ENCODE peak calls at places on chromosomes 2 and 18, in ten cellular contexts. L is CD8-positive, alpha-beta T cell; P is OCI-LY7; U is ovary; H is colonic mucosa; E is spleen; G is BJ; W is pancreas; N is breast epithelium; D is left ventricle myocardium inferior. J is an unnamed sample. For H3K36me3, the result is how much of the 10 kb centered on the place peaks cover.

GRCh38 chr2:1605102-1605501 is 139.2 kb downstream of the PXDN start:
- DNase-seq in E (peak), H (no peak), N (no peak), L (no peak), U (no peak), W (no peak), D (peak), G (no peak), P (no peak), J (no peak)

GRCh38 chr2:69437751-69438154 is 518 bp upstream of the NFU1 start:
- DNase-seq in D (no peak), U (no peak), P (no peak), E (no peak), H (peak), G (no peak), N (peak), W (no peak), L (no peak), J (peak)

GRCh38 chr18:49851624-49852023 is 38.3 kb upstream of the ACAA2 start:
- DNase-seq in U (no peak), P (no peak), H (peak), D (no peak), E (no peak), G (no peak), N (no peak), L (no peak), W (no peak), J (no peak)

GRCh38 chr18:3265564-3266033 is 3.7 kb downstream of the MYL12B start:
- DNase-seq in G (no peak), D (no peak), H (no peak), P (no peak), N (no peak), U (no peak), E (no peak), L (no peak), W (no peak), J (no peak)

GRCh38 chr18:48838921-48839818 is 111.6 kb downstream of the SMAD7 start:
- DNase-seq in P (no peak), E (peak), G (peak), U (peak), L (no peak), N (no peak), H (no peak), D (no peak), W (no peak), J (peak)

GRCh38 chr2:42132066-42132965 is 36.8 kb upstream of the EML4 start:
- DNase-seq in U (no peak), G (peak), W (no peak), P (no peak), H (no peak), L (no peak), E (no peak), D (no peak), N (no peak), J (no peak)

GRCh38 chr2:33213648-33214047 is 262.8 kb upstream of the RASGRP3 start:
- DNase-seq in N (no peak), G (no peak), U (no peak), W (no peak), P (no peak), E (no peak), H (no peak), L (no peak), D (no peak), J (no peak)

GRCh38 chr2:212532585-212532984 is 6.0 kb downstream of the ERBB4 start:
- DNase-seq in N (no peak), W (no peak), E (no peak), G (no peak), L (no peak), H (no peak), U (no peak), P (no peak), D (no peak), J (no peak)

GRCh38 chr2:128379021-128380005 is 60.6 kb upstream of the HS6ST1 start:
- DNase-seq in P (no peak), W (peak), E (peak), L (no peak), H (no peak), G (peak), U (peak), N (peak), D (peak), J (peak)

GRCh38 chr18:59232309-59233016 is 12.5 kb downstream of the GRP start:
- DNase-seq in W (no peak), L (no peak), E (no peak), G (no peak), D (no peak), N (no peak), H (no peak), U (no peak), P (no peak), J (no peak)

GRCh38 chr2:218166791-218167190 is at the start of gene CXCR1:
- DNase-seq in E (no peak), N (no peak), G (no peak), H (no peak), D (no peak), W (no peak), L (peak), U (no peak), P (peak), J (no peak)

GRCh38 chr18:25759111-25759510 is 331.3 kb downstream of the SS18 start:
- DNase-seq in G (peak), N (no peak), L (no peak), U (no peak), H (no peak), P (no peak), E (no peak), W (no peak), D (no peak), J (no peak)

GRCh38 chr2:31762085-31762484 is 181.3 kb upstream of the SRD5A2 start:
- DNase-seq in P (no peak), N (no peak), W (no peak), G (no peak), U (no peak), D (no peak), L (no peak), H (no peak), E (no peak), J (no peak)

GRCh38 chr2:174192664-174193063 is 55.7 kb downstream of the OLA1 start:
- DNase-seq in N (no peak), G (no peak), D (no peak), L (no peak), W (no peak), E (no peak), P (no peak), H (no peak), U (no peak), J (no peak)

GRCh38 chr18:2985628-2986027 is 27.3 kb downstream of the LPIN2 start:
- DNase-seq in L (no peak), W (no peak), N (no peak), H (no peak), U (no peak), D (no peak), G (no peak), P (peak), E (no peak), J (no peak)

GRCh38 chr2:181203916-181204315 is 223.5 kb downstream of the UBE2E3 start:
- DNase-seq in H (no peak), E (no peak), N (no peak), P (no peak), G (no peak), D (no peak), L (no peak), U (no peak), W (no peak), J (no peak)

GRCh38 chr2:105243961-105244360 is 2.4 kb downstream of the GPR45 start:
- DNase-seq in L (no peak), H (no peak), D (no peak), G (no peak), U (no peak), P (peak), N (no peak), E (no peak), W (no peak), J (no peak)

GRCh38 chr2:214593723-214594122 is 182.9 kb downstream of the VWC2L start:
- DNase-seq in H (no peak), N (no peak), G (peak), E (no peak), U (no peak), L (no peak), P (no peak), D (no peak), W (peak), J (no peak)

GRCh38 chr2:140502951-140503630 is 1627.7 kb downstream of the LRP1B start:
- DNase-seq in N (no peak), H (no peak), D (no peak), L (no peak), G (peak), P (no peak), W (no peak), U (no peak), E (no peak), J (no peak)

GRCh38 chr2:120305296-120305695 is 40.6 kb upstream of the INHBB start:
- DNase-seq in G (no peak), H (no peak), W (no peak), L (no peak), N (no peak), D (no peak), E (no peak), U (no peak), P (no peak), J (no peak)

GRCh38 chr2:95276244-95276887 is 2.1 kb downstream of the PROM2 start:
- DNase-seq in E (peak), W (no peak), H (no peak), G (no peak), N (no peak), D (no peak), P (no peak), L (no peak), U (peak), J (peak)

GRCh38 chr2:105797298-105797819 is 52.6 kb downstream of the NCK2 start:
- DNase-seq in N (peak), P (peak), G (no peak), E (no peak), W (no peak), H (no peak), D (no peak), L (no peak), U (no peak), J (peak)

GRCh38 chr2:2682700-2683342 is 351.7 kb upstream of the MYT1L start:
- DNase-seq in W (no peak), H (no peak), L (no peak), G (no peak), E (no peak), N (no peak), U (no peak), P (no peak), D (no peak), J (no peak)

GRCh38 chr18:2981212-2981728 is 31.7 kb downstream of the LPIN2 start:
- DNase-seq in D (no peak), W (no peak), P (peak), H (no peak), G (peak), N (no peak), E (no peak), L (no peak), U (no peak), J (no peak)

GRCh38 chr2:120892967-120893667 is 157.4 kb downstream of the GLI2 start:
- DNase-seq in D (no peak), N (no peak), G (no peak), P (no peak), W (no peak), L (no peak), E (no peak), H (no peak), U (peak), J (no peak)

GRCh38 chr2:18380316-18380715 is 180.1 kb downstream of the RDH14 start:
- DNase-seq in G (no peak), L (no peak), N (no peak), U (no peak), P (no peak), H (no peak), E (no peak), D (no peak), W (no peak), J (no peak)

DNA sequence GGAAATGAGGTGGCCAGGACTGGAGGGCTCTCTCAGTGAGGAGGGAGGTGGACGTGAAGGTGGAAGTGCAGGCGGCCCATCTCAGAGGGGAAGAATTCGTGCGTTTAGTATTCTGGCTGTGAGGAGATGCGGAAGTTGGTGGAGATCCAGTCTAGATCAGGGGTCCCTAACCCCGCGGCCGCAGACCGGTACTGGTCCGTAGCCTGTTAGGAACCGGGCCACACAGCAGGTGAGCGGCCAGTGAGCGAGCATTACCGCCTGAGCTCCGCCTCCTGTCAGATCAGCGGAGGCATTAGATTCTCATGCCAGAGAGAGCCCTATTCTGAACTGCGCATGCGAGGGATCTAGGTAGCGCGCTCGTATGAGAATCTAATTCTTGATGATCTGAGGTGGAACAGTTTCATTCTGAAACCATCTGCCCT is 1.6 kb upstream of the FHOD3 start:
- DNase-seq in U (no peak), E (no peak), H (peak), D (no peak), W (no peak), L (no peak), P (no peak), G (no peak), N (no peak), J (no peak)
- H3K4me3 ChIP-seq in U (peak), E (no peak), H (no peak), D (peak), W (no peak), L (no peak), P (no peak), G (no peak), N (peak), J (peak)

GRCh38 chr2:149486664-149487063 is 100.9 kb downstream of the MMADHC start:
- DNase-seq in L (no peak), N (no peak), G (no peak), H (no peak), E (no peak), P (no peak), U (no peak), D (no peak), W (no peak), J (no peak)

GRCh38 chr2:149490296-149490695 is 97.3 kb downstream of the MMADHC start:
- DNase-seq in G (no peak), N (no peak), W (no peak), H (no peak), E (no peak), U (no peak), L (no peak), P (no peak), D (no peak), J (no peak)

GRCh38 chr2:149489452-149489851 is 98.1 kb downstream of the MMADHC start:
- DNase-seq in U (no peak), P (no peak), L (no peak), G (no peak), N (no peak), D (no peak), H (no peak), E (no peak), W (no peak), J (no peak)

GRCh38 chr2:149488719-149489440 is 98.7 kb downstream of the MMADHC start:
- DNase-seq in P (no peak), N (no peak), W (no peak), H (no peak), L (no peak), E (no peak), G (no peak), D (no peak), U (no peak), J (no peak)

DNA sequence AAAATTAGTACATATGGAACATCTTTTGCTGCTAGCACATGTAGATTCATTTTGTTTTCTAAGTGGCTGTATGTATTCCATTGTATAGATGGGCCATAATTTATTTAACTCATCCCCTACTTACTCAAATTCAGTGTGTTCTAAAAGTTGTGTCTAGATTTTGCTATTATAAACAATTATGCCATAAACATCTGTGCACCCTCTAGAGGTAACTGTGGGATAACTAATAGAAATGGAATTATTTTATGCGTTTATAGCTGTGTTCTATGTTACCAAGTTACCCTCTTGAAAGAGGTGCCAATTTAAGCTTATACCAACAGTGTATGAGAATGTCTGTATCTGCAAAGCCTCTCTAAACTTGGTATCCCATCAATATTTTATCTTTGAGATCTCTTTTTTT is 100.4 kb downstream of the MMADHC start:
- DNase-seq in G (no peak), E (no peak), N (no peak), D (no peak), U (no peak), W (no peak), L (no peak), H (no peak), P (no peak), J (no peak)
- TF ChIP-seq CTCF in G (no peak), E (no peak), N (no peak), D (no peak), U (no peak), W (no peak), L (no peak), H (no peak), P (no peak), J (no peak)

DNA sequence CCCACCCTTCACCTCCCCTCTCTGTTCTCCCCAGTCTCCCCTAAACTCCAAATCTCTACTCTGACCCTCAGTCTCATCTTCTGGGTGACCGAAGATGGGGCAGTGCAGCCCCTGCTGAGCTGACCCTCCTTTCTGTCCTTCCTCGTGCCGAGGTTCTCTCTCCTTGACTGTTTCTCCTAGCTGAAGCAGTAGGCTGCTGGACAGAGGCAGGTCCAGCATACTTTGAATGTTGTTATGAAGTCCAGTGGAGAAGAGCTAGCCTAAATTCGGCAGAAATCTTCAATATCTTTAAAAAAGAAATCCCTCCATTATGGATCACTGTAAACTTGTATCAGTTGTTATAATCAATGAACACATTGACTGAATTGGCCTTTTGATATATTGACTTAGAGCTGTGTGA is 63.2 kb downstream of the RRM2 start:
- DNase-seq in N (no peak), L (no peak), H (no peak), D (no peak), P (no peak), G (no peak), W (no peak), E (peak), U (no peak), J (no peak)
- H3K36me3 ChIP-seq in N (under half), L (under half), H (under half), D (under half), P (half or more), G (under half), W (under half), E (under half), U (under half), J (under half)

GRCh38 chr2:172011814-172012580 is 12.2 kb downstream of the METAP1D start:
- DNase-seq in U (no peak), G (no peak), N (no peak), L (no peak), E (no peak), W (no peak), H (no peak), D (no peak), P (no peak), J (no peak)
- H3K4me3 ChIP-seq in U (no peak), G (no peak), N (no peak), L (no peak), E (no peak), W (no peak), H (no peak), D (no peak), P (no peak), J (no peak)